ENCODE peak calls at places on chromosomes 3 and 15, in nine cellular contexts. P is effector memory CD4-positive, alpha-beta T cell; X is foreskin fibroblast; V is naive thymus-derived CD8-positive, alpha-beta T cell; Y is hepatocyte; K is AG10803; Z is fibroblast of the aortic adventitia; E is stimulated activated CD4-positive, alpha-beta T cell treated with anti-CD3 and anti-CD28 coated beads, Interleukin-2, amount 100 ng/mL, for 24 hours; H is adrenal gland. G is an unnamed sample.

GRCh38 chr3:62723636-62724217 is 151.5 kb downstream of the CADPS start:
- DNase-seq in X (no peak), V (no peak), Y (no peak), K (no peak), P (no peak), E (no peak), H (no peak), Z (no peak), G (no peak)

GRCh38 chr3:3605181-3605580 is 194.1 kb upstream of the LRRN1 start:
- DNase-seq in E (no peak), V (no peak), X (no peak), P (no peak), H (no peak), K (no peak), Z (no peak), Y (no peak), G (no peak)

GRCh38 chr15:39599871-39600270 is 19.0 kb downstream of the THBS1 start:
- DNase-seq in Z (peak), Y (no peak), P (no peak), V (no peak), H (no peak), E (no peak), X (peak), K (peak), G (no peak)

GRCh38 chr15:51768018-51768417 is 16.6 kb downstream of the TMOD2 start:
- DNase-seq in H (peak), Z (no peak), Y (no peak), P (no peak), X (no peak), K (no peak), E (no peak), V (no peak), G (no peak)

GRCh38 chr3:55180936-55181535 is 253.2 kb upstream of the LRTM1 start:
- DNase-seq in V (no peak), K (peak), Z (peak), E (no peak), Y (peak), X (peak), P (no peak), H (peak), G (peak)

GRCh38 chr3:435969-436492 is 239.5 kb downstream of the CHL1 start:
- DNase-seq in E (no peak), P (no peak), V (no peak), Y (no peak), K (no peak), Z (no peak), X (no peak), H (no peak), G (no peak)

GRCh38 chr3:8352475-8352874 is 149.1 kb upstream of the LMCD1 start:
- DNase-seq in P (no peak), X (no peak), E (no peak), H (no peak), Z (no peak), V (no peak), K (no peak), Y (no peak), G (no peak)

GRCh38 chr3:33557829-33558228 is 117.6 kb upstream of the UBP1 start:
- DNase-seq in Y (no peak), H (no peak), Z (no peak), P (no peak), E (no peak), X (no peak), V (no peak), K (no peak), G (no peak)

GRCh38 chr3:178500631-178501030 is 35.6 kb upstream of the KCNMB2 start:
- DNase-seq in V (no peak), E (no peak), X (no peak), Z (no peak), P (no peak), K (peak), Y (no peak), H (no peak), G (no peak)

GRCh38 chr3:51729005-51729633 is 22.3 kb downstream of the GRM2 start:
- DNase-seq in K (no peak), V (no peak), P (no peak), H (no peak), Z (no peak), Y (no peak), E (no peak), X (no peak), G (no peak)

GRCh38 chr3:133864616-133865015 is 31.1 kb downstream of the RAB6B start:
- DNase-seq in E (no peak), H (no peak), V (no peak), K (no peak), P (no peak), Z (no peak), X (no peak), Y (no peak), G (no peak)

GRCh38 chr15:33309602-33310276 is 1.0 kb upstream of the RYR3 start:
- DNase-seq in Y (no peak), X (no peak), K (no peak), P (no peak), Z (no peak), E (no peak), V (no peak), H (peak), G (no peak)

GRCh38 chr15:89030311-89030710 is 57.9 kb upstream of the ABHD2 start:
- DNase-seq in Z (no peak), P (no peak), K (no peak), Y (no peak), V (no peak), E (no peak), H (no peak), X (no peak), G (no peak)

GRCh38 chr15:31352911-31353811 is 26.5 kb downstream of the KLF13 start:
- DNase-seq in X (peak), P (no peak), K (peak), V (peak), H (peak), E (no peak), Z (peak), Y (peak), G (peak)

GRCh38 chr3:129607391-129608068 is 1.1 kb upstream of the PLXND1 start:
- DNase-seq in Y (no peak), E (no peak), X (no peak), Z (no peak), V (no peak), H (no peak), K (no peak), P (no peak), G (no peak)

GRCh38 chr3:143661677-143662076 is 186.6 kb downstream of the SLC9A9 start:
- DNase-seq in H (no peak), X (no peak), V (no peak), Z (no peak), E (no peak), Y (no peak), P (no peak), K (no peak), G (no peak)

GRCh38 chr3:105970283-105970682 is 101.5 kb upstream of the CBLB start:
- DNase-seq in K (peak), V (no peak), E (no peak), H (peak), X (peak), Y (peak), P (no peak), Z (peak), G (no peak)

GRCh38 chr3:5442106-5442785 is 254.7 kb downstream of the EDEM1 start:
- DNase-seq in H (no peak), P (no peak), K (no peak), V (no peak), X (no peak), Z (no peak), Y (no peak), E (no peak), G (no peak)

GRCh38 chr15:80573614-80574013 is 121.5 kb upstream of the ABHD17C start:
- DNase-seq in Z (no peak), H (no peak), E (no peak), K (no peak), Y (no peak), X (no peak), V (no peak), P (no peak), G (no peak)

GRCh38 chr3:194711913-194712312 is 26.2 kb downstream of the FAM43A start:
- DNase-seq in K (peak), X (peak), Z (peak), V (no peak), Y (peak), P (no peak), E (no peak), H (peak), G (peak)